ENCODE peak calls at places on chromosomes 11 and 22, in six cellular contexts. F, K, J, T, E and S are unnamed samples.

GRCh38 chr11:19242184-19242932 is 1.6 kb upstream of the E2F8 start:
- DNase-seq in F (no peak), K (no peak), J (no peak), T (no peak), E (peak), S (peak)

GRCh38 chr11:2180775-2181370 is 9.3 kb upstream of the TH start:
- DNase-seq in F (no peak), K (peak), J (no peak), T (no peak), E (peak), S (no peak)

GRCh38 chr11:65912840-65913239 is 6.0 kb downstream of the C11orf68 start:
- DNase-seq in F (no peak), K (peak), J (peak), T (peak), E (peak), S (peak)

GRCh38 chr11:45489281-45489906 is 176.0 kb downstream of the CHST1 start:
- DNase-seq in F (no peak), K (no peak), J (no peak), T (no peak), E (no peak), S (no peak)

GRCh38 chr22:27952091-27952490 is 33.0 kb upstream of the PITPNB start:
- DNase-seq in F (no peak), K (no peak), J (peak), T (peak), E (peak), S (peak)

GRCh38 chr11:131943296-131943695 is 572.9 kb downstream of the NTM start:
- DNase-seq in F (no peak), K (peak), J (no peak), T (no peak), E (peak), S (no peak)

GRCh38 chr11:119745112-119745511 is 16.1 kb upstream of the NECTIN1 start:
- DNase-seq in F (no peak), K (no peak), J (no peak), T (no peak), E (no peak), S (no peak)

GRCh38 chr22:40955516-40955915 is 4.3 kb downstream of the RBX1 start:
- DNase-seq in F (no peak), K (peak), J (peak), T (peak), E (no peak), S (peak)

GRCh38 chr11:3163241-3163981 is 1.7 kb downstream of the OSBPL5 start:
- DNase-seq in F (no peak), K (no peak), J (no peak), T (no peak), E (no peak), S (no peak)

GRCh38 chr11:119056397-119056999 is 507 bp downstream of the HYOU1 start:
- DNase-seq in F (no peak), K (peak), J (peak), T (peak), E (peak), S (no peak)

GRCh38 chr22:19196841-19197612 is 18.5 kb upstream of the SLC25A1 start:
- DNase-seq in F (no peak), K (no peak), J (no peak), T (no peak), E (no peak), S (no peak)

GRCh38 chr11:110862407-110862806 is 150.2 kb upstream of the ARHGAP20 start:
- DNase-seq in F (no peak), K (no peak), J (no peak), T (no peak), E (no peak), S (no peak)

GRCh38 chr22:30649430-30650007 is 13.9 kb downstream of the SLC35E4 start:
- DNase-seq in F (peak), K (peak), J (peak), T (peak), E (peak), S (peak)

GRCh38 chr11:13962562-13963168 is at the start of gene SPON1:
- DNase-seq in F (no peak), K (peak), J (peak), T (no peak), E (no peak), S (peak)

GRCh38 chr11:93039841-93040240 is 70.4 kb downstream of the MTNR1B start:
- DNase-seq in F (no peak), K (peak), J (peak), T (no peak), E (peak), S (peak)

GRCh38 chr11:38791346-38791961 is 2193.4 kb upstream of the RAG2 start:
- DNase-seq in F (no peak), K (peak), J (peak), T (peak), E (peak), S (peak)

GRCh38 chr22:30325724-30326703 is 727 bp downstream of the TBC1D10A start:
- DNase-seq in F (no peak), K (no peak), J (no peak), T (no peak), E (no peak), S (no peak)

GRCh38 chr11:120710354-120711187 is 199.0 kb downstream of the GRIK4 start:
- DNase-seq in F (no peak), K (peak), J (peak), T (peak), E (peak), S (peak)

GRCh38 chr11:59380263-59381059 is 21.8 kb downstream of the OR5AN1 start:
- DNase-seq in F (no peak), K (no peak), J (no peak), T (no peak), E (no peak), S (no peak)

GRCh38 chr11:102620858-102621561 is 4.1 kb downstream of the MMP20 start:
- DNase-seq in F (no peak), K (no peak), J (peak), T (peak), E (peak), S (peak)

GRCh38 chr11:15119352-15119751 is 4.6 kb downstream of the INSC start:
- DNase-seq in F (no peak), K (no peak), J (peak), T (no peak), E (no peak), S (no peak)

GRCh38 chr22:27213291-27213690 is 555.9 kb downstream of the MIAT start:
- DNase-seq in F (no peak), K (no peak), J (no peak), T (peak), E (no peak), S (peak)

GRCh38 chr11:65182258-65183170 is 786 bp downstream of the CAPN1 start:
- DNase-seq in F (no peak), K (peak), J (no peak), T (peak), E (peak), S (peak)

GRCh38 chr11:94910779-94911178 is 62.6 kb downstream of the CWC15 start:
- DNase-seq in F (no peak), K (no peak), J (peak), T (peak), E (peak), S (peak)

GRCh38 chr22:37431811-37432707 is 4.8 kb upstream of the ELFN2 start:
- DNase-seq in F (no peak), K (peak), J (peak), T (peak), E (peak), S (peak)

GRCh38 chr11:57542582-57542981 is 5.2 kb downstream of the SMTNL1 start:
- DNase-seq in F (no peak), K (no peak), J (no peak), T (no peak), E (no peak), S (no peak)

GRCh38 chr22:23108324-23109078 is 33.3 kb downstream of the RSPH14 start:
- DNase-seq in F (no peak), K (no peak), J (no peak), T (no peak), E (no peak), S (no peak)
- TF ChIP-seq CTCF in F (no peak), K (no peak), J (no peak), T (no peak), E (no peak), S (no peak)

GRCh38 chr11:128549256-128549944 is 38.0 kb downstream of the ETS1 start:
- DNase-seq in F (no peak), K (no peak), J (no peak), T (no peak), E (no peak), S (peak)
- H3K4me3 ChIP-seq in F (peak), K (no peak), J (no peak), T (peak), E (no peak), S (peak)

GRCh38 chr22:38861170-38861874 is 10.7 kb downstream of the CBX6 start:
- DNase-seq in F (no peak), K (no peak), J (no peak), T (no peak), E (no peak), S (no peak)
- TF ChIP-seq CTCF in F (no peak), K (no peak), J (peak), T (peak), E (no peak), S (peak)

GRCh38 chr11:79438631-79439429 is 2.0 kb downstream of the TENM4 start:
- DNase-seq in F (no peak), K (peak), J (peak), T (peak), E (peak), S (peak)

GRCh38 chr11:79437274-79437980 is 3.4 kb downstream of the TENM4 start:
- DNase-seq in F (no peak), K (peak), J (peak), T (no peak), E (peak), S (peak)

GRCh38 chr11:79437981-79438630 is 2.7 kb downstream of the TENM4 start:
- DNase-seq in F (no peak), K (peak), J (peak), T (peak), E (peak), S (peak)

GRCh38 chr11:79439430-79439892 is 1.4 kb downstream of the TENM4 start:
- DNase-seq in F (no peak), K (peak), J (peak), T (peak), E (peak), S (peak)

GRCh38 chr11:79436911-79437273 is 3.9 kb downstream of the TENM4 start:
- DNase-seq in F (no peak), K (no peak), J (no peak), T (no peak), E (no peak), S (no peak)
- H3K4me3 ChIP-seq in F (peak), K (peak), J (peak), T (peak), E (peak), S (peak)

GRCh38 chr22:29202231-29203192 is 3.2 kb upstream of the EMID1 start:
- DNase-seq in F (no peak), K (no peak), J (peak), T (peak), E (peak), S (peak)
- TF ChIP-seq CTCF in F (no peak), K (peak), J (peak), T (peak), E (peak), S (peak)

DNA sequence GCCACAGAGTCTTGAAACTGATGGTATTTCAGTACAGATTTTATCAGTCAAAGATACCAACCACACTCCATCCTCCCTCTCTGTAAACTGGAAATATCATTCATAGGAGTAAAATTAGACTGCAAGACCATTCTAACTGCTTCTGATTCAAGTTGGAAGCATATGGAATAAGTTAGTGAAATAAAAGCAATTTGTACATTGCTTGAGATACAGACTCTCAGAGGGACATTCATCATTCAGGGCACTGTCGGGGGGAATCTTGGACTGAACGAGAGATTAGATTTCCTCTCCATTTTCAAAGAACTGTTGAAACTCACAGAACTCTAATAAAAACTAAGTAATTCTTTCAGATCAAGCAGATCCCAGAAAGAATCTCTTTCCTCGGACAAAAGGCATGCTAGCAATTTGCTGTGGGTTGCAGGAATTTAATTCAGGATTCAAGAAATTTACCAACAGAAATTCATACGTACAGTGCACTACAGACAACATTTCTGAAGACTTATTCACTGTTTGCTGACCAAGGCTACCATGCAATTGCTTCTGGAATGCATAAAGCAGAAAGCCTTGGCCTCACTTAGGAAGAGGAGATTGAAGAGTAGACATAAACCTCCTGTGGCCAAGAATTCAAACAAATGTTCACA is 34.1 kb downstream of the PAMR1 start:
- DNase-seq in F (no peak), K (peak), J (peak), T (peak), E (no peak), S (peak)
- H3K4me3 ChIP-seq in F (no peak), K (no peak), J (no peak), T (no peak), E (no peak), S (no peak)

DNA sequence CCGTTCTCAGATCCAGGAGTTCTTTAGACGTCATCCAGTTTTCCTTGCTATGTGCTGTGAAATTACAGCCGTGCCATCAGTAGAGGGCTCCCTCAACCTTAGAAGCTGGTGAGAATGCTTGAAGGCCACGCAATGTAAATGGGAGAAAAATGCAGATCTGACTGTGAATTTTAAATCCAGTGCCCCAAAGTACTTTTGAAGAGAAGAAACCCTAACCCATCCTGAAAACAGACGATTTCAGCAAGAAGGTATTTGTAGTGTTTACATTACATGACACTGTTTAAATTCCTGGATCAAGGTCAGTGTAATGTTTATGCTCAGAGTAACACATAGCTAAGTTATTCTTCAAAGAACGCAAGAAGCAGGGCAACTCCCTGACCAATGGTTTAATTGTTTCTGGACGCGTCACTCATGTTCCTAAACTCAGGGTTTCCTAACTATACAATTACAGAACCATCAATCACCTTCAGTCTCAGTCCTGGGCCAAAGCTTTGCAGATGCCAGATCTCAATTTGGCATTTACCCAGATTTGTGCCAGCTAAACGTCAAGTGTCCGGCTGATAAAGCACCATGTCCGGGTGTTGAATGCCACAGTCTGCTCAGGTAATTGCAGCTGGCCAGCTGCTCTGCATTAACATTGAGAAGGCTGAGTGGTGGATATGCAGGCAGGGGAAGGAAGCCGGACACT is 38.2 kb downstream of the ADAMTS8 start:
- DNase-seq in F (no peak), K (peak), J (peak), T (peak), E (peak), S (peak)
- TF ChIP-seq CTCF in F (no peak), K (peak), J (peak), T (peak), E (peak), S (peak)